ENCODE peak calls at places on chromosomes 13 and 19, in four cellular contexts. S, I, U and L are unnamed samples.

GRCh38 chr13:109764474-109765292 is 21.7 kb downstream of the IRS2 start:
- DNase-seq in S (peak), I (peak), U (peak), L (no peak)

GRCh38 chr19:46975918-46976782 is 43.5 kb upstream of the NPAS1 start:
- DNase-seq in U (peak), S (no peak), I (peak), L (no peak)

GRCh38 chr19:3276341-3276799 is 51.9 kb downstream of the CELF5 start:
- DNase-seq in I (peak), S (no peak), U (no peak), L (no peak)

GRCh38 chr19:50890422-50891252 is 17.4 kb downstream of the KLK2 start:
- DNase-seq in I (no peak), U (peak), S (no peak), L (no peak)

GRCh38 chr13:66844933-66845332 is 385.2 kb downstream of the PCDH9 start:
- DNase-seq in S (no peak), U (no peak), I (no peak), L (no peak)

GRCh38 chr19:4052114-4052992 is 14.3 kb downstream of the ZBTB7A start:
- DNase-seq in U (peak), I (no peak), S (no peak), L (no peak)

GRCh38 chr13:111425326-111425725 is 104.9 kb downstream of the TEX29 start:
- DNase-seq in I (no peak), S (no peak), U (no peak), L (no peak)

GRCh38 chr19:51632126-51632525 is 1.9 kb upstream of the SIGLEC5 start:
- DNase-seq in S (no peak), U (no peak), I (no peak), L (no peak)

GRCh38 chr13:41193469-41193868 is 900 bp downstream of the KBTBD7 start:
- DNase-seq in I (no peak), S (no peak), U (no peak), L (no peak)

GRCh38 chr19:16325161-16325527 is 518 bp downstream of the KLF2 start:
- DNase-seq in S (no peak), U (no peak), I (peak), L (peak)

GRCh38 chr19:4115050-4115817 is 8.7 kb downstream of the MAP2K2 start:
- DNase-seq in S (no peak), U (no peak), I (no peak), L (peak)

GRCh38 chr19:33063356-33064116 is 1.2 kb downstream of the RHPN2 start:
- DNase-seq in U (peak), I (peak), S (no peak), L (peak)

GRCh38 chr19:35715981-35716734 is 1.6 kb upstream of the KMT2B start:
- DNase-seq in S (no peak), U (peak), I (peak), L (peak)

GRCh38 chr13:29763426-29764180 is 86.8 kb downstream of the UBL3 start:
- DNase-seq in S (no peak), U (no peak), I (no peak), L (no peak)

GRCh38 chr13:36163809-36164308 is 32.7 kb upstream of the DCLK1 start:
- DNase-seq in U (peak), I (no peak), S (no peak), L (no peak)

GRCh38 chr13:100589178-100589725 is 663 bp upstream of the GGACT start:
- DNase-seq in I (no peak), S (no peak), U (no peak), L (no peak)

GRCh38 chr13:44140146-44140545 is 233.5 kb upstream of the SERP2 start:
- DNase-seq in U (no peak), S (no peak), I (peak), L (no peak)

GRCh38 chr13:39317284-39317683 is 279.0 kb downstream of the NHLRC3 start:
- DNase-seq in U (peak), S (no peak), I (no peak), L (no peak)

GRCh38 chr13:114030666-114031610 is 57.1 kb upstream of the C13orf46 start:
- DNase-seq in I (no peak), S (no peak), U (no peak), L (no peak)

GRCh38 chr19:18109731-18110671 is 12.4 kb downstream of the MAST3 start:
- DNase-seq in U (no peak), S (peak), I (peak), L (peak)

GRCh38 chr13:66886248-66886647 is 343.9 kb downstream of the PCDH9 start:
- DNase-seq in I (peak), S (peak), U (peak), L (no peak)

GRCh38 chr13:94550030-94550738 is 45.8 kb downstream of the TGDS start:
- DNase-seq in I (no peak), U (peak), S (no peak), L (no peak)

GRCh38 chr19:2613507-2614295 is 88.8 kb downstream of the GNG7 start:
- DNase-seq in S (peak), U (peak), I (peak), L (peak)

GRCh38 chr13:36420437-36420891 is 11.8 kb upstream of the CCNA1 start:
- DNase-seq in S (peak), U (peak), I (peak), L (peak)

GRCh38 chr13:112056284-112056727 is 10.6 kb upstream of the SOX1 start:
- DNase-seq in I (peak), S (no peak), U (no peak), L (no peak)

GRCh38 chr13:48497669-48498068 is 35.2 kb downstream of the RCBTB2 start:
- DNase-seq in I (no peak), U (no peak), S (no peak), L (no peak)

GRCh38 chr13:94558721-94559120 is 37.2 kb downstream of the TGDS start:
- DNase-seq in S (peak), I (no peak), U (peak), L (no peak)

GRCh38 chr19:50820549-50821247 is 2.9 kb downstream of the KLK1 start:
- DNase-seq in U (no peak), I (no peak), S (peak), L (no peak)

GRCh38 chr13:45243072-45243471 is 42.2 kb upstream of the KCTD4 start:
- DNase-seq in I (peak), U (no peak), S (no peak), L (no peak)

GRCh38 chr19:8391274-8392016 is 1.3 kb downstream of the RAB11B start:
- DNase-seq in U (no peak), S (no peak), I (no peak), L (no peak)

GRCh38 chr19:47156861-47157454 is 26.3 kb downstream of the SAE1 start:
- DNase-seq in U (peak), S (peak), I (no peak), L (peak)

GRCh38 chr13:29964181-29964845 is 113.9 kb upstream of the UBL3 start:
- DNase-seq in U (no peak), I (no peak), S (no peak), L (no peak)

GRCh38 chr13:113023217-113023597 is 54.2 kb downstream of the MCF2L start:
- DNase-seq in S (no peak), U (peak), I (no peak), L (no peak)

GRCh38 chr13:65638572-65639168 is 1591.5 kb downstream of the PCDH9 start:
- DNase-seq in S (no peak), U (peak), I (peak), L (peak)

GRCh38 chr13:49429061-49429460 is 14.8 kb downstream of the CAB39L start:
- DNase-seq in S (no peak), U (no peak), I (no peak), L (no peak)

GRCh38 chr19:11989112-11989456 is 24.2 kb downstream of the ZNF763 start:
- DNase-seq in U (no peak), S (no peak), I (no peak), L (no peak)
- H3K4me3 ChIP-seq in U (peak), S (peak), I (no peak), L (peak)

GRCh38 chr19:48329167-48329891 is 4.0 kb downstream of the EMP3 start:
- DNase-seq in U (peak), S (peak), I (no peak), L (peak)
- H3K4me2 ChIP-seq in U (peak), S (peak), I (peak), L (peak)

DNA sequence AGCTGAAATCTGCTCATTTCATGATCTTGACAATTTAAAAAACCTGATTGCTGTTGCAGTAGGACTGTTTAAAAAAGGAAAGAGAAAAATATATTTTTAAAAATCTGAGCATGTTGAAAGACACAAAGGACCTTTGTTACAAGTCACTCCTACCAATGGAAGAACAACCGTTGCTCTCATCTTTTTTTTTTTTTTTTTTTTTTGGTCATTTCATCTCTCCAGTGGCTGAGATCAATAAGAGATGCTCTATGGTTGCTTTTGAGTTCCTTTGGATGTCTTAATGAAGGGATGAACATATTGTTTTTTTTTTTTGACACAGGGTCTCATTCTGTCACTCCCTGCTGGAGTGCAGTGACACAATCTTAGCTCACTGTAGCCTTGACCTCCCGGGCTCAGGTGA is 29.2 kb downstream of the LRCH1 start:
- DNase-seq in I (no peak), U (no peak), S (no peak), L (no peak)
- H3K27ac ChIP-seq in I (no peak), U (no peak), S (no peak), L (no peak)

GRCh38 chr19:6272411-6272791 is 7.4 kb downstream of the MLLT1 start:
- DNase-seq in S (no peak), U (no peak), I (peak), L (no peak)
- H3K4me3 ChIP-seq in S (no peak), U (peak), I (no peak), L (no peak)

GRCh38 chr19:48499352-48500090 is 12.1 kb downstream of the LMTK3 start:
- DNase-seq in I (no peak), U (no peak), S (no peak), L (no peak)

GRCh38 chr19:48500830-48501445 is 10.7 kb downstream of the LMTK3 start:
- DNase-seq in I (no peak), U (no peak), S (no peak), L (no peak)

GRCh38 chr19:48501446-48501960 is 10.1 kb downstream of the LMTK3 start:
- DNase-seq in S (peak), I (peak), U (no peak), L (peak)

GRCh38 chr19:48501961-48502719 is 9.5 kb downstream of the LMTK3 start:
- DNase-seq in I (peak), S (peak), U (no peak), L (peak)

DNA sequence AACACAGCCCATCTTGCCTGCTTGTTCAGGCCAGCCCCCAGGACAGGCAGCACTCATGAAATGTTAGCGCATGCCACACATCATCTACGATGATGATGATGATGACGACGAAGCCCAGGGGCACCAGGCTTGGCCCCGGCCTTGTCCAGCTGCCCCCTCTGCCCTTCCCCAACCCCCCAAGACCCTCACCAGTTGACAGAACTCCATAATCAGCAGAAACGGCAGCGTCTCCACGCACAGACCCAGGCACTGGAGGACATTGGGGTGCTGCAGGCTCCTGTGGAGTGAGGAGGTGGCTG is 9.0 kb downstream of the LMTK3 start:
- DNase-seq in S (no peak), U (no peak), I (no peak), L (no peak)
- H3K4me2 ChIP-seq in S (no peak), U (no peak), I (peak), L (peak)

DNA sequence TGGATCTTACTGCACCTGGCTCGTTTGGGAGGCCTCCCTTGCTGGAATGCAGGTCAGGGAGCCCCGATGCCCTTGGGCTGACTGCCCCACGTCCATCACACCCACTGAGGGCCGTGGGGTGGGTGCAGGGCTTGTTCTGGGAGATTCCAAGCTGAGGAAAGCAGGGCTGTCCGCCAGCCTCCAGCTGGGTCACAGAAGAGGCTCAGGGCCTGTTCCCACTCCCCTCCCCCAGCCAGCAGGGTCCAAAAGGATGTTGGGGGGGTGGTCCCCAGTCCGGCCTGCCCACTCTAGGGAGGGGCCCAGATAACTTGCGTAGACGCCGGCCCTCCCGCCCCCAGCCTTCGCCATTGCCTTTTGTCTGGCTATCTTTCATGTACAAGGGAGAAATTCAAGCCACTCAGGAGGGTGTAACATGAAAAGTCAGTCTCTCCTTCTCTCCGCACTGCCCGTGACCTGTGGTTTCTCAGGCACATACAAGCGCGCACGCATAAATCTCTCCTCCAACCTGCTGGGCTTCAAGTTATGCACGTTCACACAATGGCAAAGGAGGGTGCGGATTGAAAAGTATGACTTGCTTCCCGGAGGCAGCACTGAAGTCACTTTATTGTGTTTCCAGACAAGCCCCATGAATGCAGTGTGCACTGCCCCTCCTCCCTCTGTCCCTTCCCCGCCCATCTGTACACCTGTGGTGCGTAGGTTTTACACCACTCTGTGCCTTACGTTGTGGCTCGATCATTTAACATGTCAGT is 20.2 kb downstream of the CARM1 start:
- DNase-seq in U (no peak), S (no peak), I (no peak), L (no peak)
- H3K27ac ChIP-seq in U (no peak), S (no peak), I (peak), L (no peak)

GRCh38 chr19:5439452-5439851 is 15.8 kb upstream of the ZNRF4 start:
- DNase-seq in S (no peak), I (no peak), U (no peak), L (no peak)
- H3K4me3 ChIP-seq in S (no peak), I (no peak), U (no peak), L (no peak)